ENCODE peak calls at places on chromosomes 13 and 19, in six cellular contexts. Y is K562, T is H1, F is HepG2, J is SK-N-SH, Q is HCT116. E is an unnamed sample.

GRCh38 chr19:10271543-10272086 is 695 bp downstream of the ICAM1 start:
- DNase-seq in Y (no peak), T (no peak), F (no peak), J (peak; percentile 34), Q (no peak), E (no peak)

GRCh38 chr13:58144616-58145015 is 513.1 kb downstream of the PCDH17 start:
- DNase-seq in Y (no peak), T (no peak), F (no peak), J (no peak), Q (no peak), E (no peak)

GRCh38 chr13:101152184-101152583 is 264.1 kb downstream of the NALCN start:
- DNase-seq in Y (no peak), T (no peak), F (no peak), J (no peak), Q (no peak), E (no peak)

GRCh38 chr19:13002389-13002898 is 7.2 kb downstream of the NFIX start:
- DNase-seq in Y (no peak), T (no peak), F (no peak), J (peak; percentile 41), Q (no peak), E (no peak)

GRCh38 chr13:23806874-23807522 is 82.2 kb downstream of the MIPEP start:
- DNase-seq in Y (no peak), T (no peak), F (no peak), J (no peak), Q (no peak), E (no peak)

GRCh38 chr19:55702131-55702627 is 27.2 kb downstream of the EPN1 start:
- DNase-seq in Y (peak; percentile 86), T (no peak), F (no peak), J (peak; percentile 6), Q (no peak), E (no peak)

GRCh38 chr13:98892077-98892476 is 85.8 kb downstream of the DOCK9 start:
- DNase-seq in Y (no peak), T (no peak), F (no peak), J (no peak), Q (no peak), E (no peak)

GRCh38 chr13:48976677-48977625 is 1.2 kb downstream of the FNDC3A start:
- DNase-seq in Y (peak; percentile 19), T (no peak), F (peak; percentile 73), J (no peak), Q (no peak), E (peak; percentile 28)

GRCh38 chr13:105774739-105775460 is 760.6 kb downstream of the EFNB2 start:
- DNase-seq in Y (no peak), T (no peak), F (peak; percentile 43), J (no peak), Q (peak; percentile 80), E (no peak)

GRCh38 chr13:53015971-53016370 is 12.6 kb upstream of the OLFM4 start:
- DNase-seq in Y (no peak), T (no peak), F (no peak), J (no peak), Q (no peak), E (no peak)

GRCh38 chr19:5143471-5144411 is 174.8 kb downstream of the KDM4B start:
- DNase-seq in Y (no peak), T (no peak), F (no peak), J (no peak), Q (no peak), E (no peak)

GRCh38 chr19:13983213-13983889 is 22.8 kb downstream of the RFX1 start:
- DNase-seq in Y (no peak), T (no peak), F (no peak), J (no peak), Q (no peak), E (no peak)

GRCh38 chr19:3632739-3633558 is 6.4 kb upstream of the CACTIN start:
- DNase-seq in Y (no peak), T (no peak), F (no peak), J (no peak), Q (no peak), E (no peak)

GRCh38 chr19:49216076-49216475 is 58.5 kb downstream of the TRPM4 start:
- DNase-seq in Y (no peak), T (no peak), F (no peak), J (no peak), Q (no peak), E (no peak)

GRCh38 chr13:94333131-94333820 is 146.2 kb downstream of the DCT start:
- DNase-seq in Y (no peak), T (no peak), F (no peak), J (no peak), Q (no peak), E (no peak)

GRCh38 chr13:40439928-40440327 is 226.5 kb downstream of the FOXO1 start:
- DNase-seq in Y (no peak), T (no peak), F (no peak), J (no peak), Q (no peak), E (no peak)

GRCh38 chr19:5035817-5036732 is 67.2 kb downstream of the KDM4B start:
- DNase-seq in Y (no peak), T (no peak), F (no peak), J (no peak), Q (no peak), E (no peak)

GRCh38 chr19:13024958-13025653 is 29.8 kb downstream of the NFIX start:
- DNase-seq in Y (no peak), T (peak; percentile 72), F (no peak), J (no peak), Q (no peak), E (no peak)

GRCh38 chr13:59374720-59375119 is 789.0 kb downstream of the DIAPH3 start:
- DNase-seq in Y (no peak), T (no peak), F (no peak), J (no peak), Q (no peak), E (no peak)

GRCh38 chr13:109723046-109723445 is 63.3 kb downstream of the IRS2 start:
- DNase-seq in Y (no peak), T (no peak), F (no peak), J (no peak), Q (no peak), E (no peak)

GRCh38 chr13:71460179-71460578 is 406.8 kb downstream of the DACH1 start:
- DNase-seq in Y (no peak), T (no peak), F (no peak), J (no peak), Q (no peak), E (no peak)

GRCh38 chr13:24269803-24270202 is 39.6 kb upstream of the C1QTNF9 start:
- DNase-seq in Y (no peak), T (no peak), F (no peak), J (no peak), Q (no peak), E (no peak)

GRCh38 chr13:95176611-95177259 is 124.5 kb downstream of the ABCC4 start:
- DNase-seq in Y (no peak), T (no peak), F (no peak), J (no peak), Q (no peak), E (no peak)

GRCh38 chr13:110340812-110341444 is 33.8 kb downstream of the COL4A2 start:
- DNase-seq in Y (no peak), T (no peak), F (no peak), J (no peak), Q (no peak), E (no peak)

GRCh38 chr13:30429235-30429634 is 6.9 kb downstream of the UBE2L5 start:
- DNase-seq in Y (no peak), T (no peak), F (no peak), J (no peak), Q (no peak), E (no peak)

DNA sequence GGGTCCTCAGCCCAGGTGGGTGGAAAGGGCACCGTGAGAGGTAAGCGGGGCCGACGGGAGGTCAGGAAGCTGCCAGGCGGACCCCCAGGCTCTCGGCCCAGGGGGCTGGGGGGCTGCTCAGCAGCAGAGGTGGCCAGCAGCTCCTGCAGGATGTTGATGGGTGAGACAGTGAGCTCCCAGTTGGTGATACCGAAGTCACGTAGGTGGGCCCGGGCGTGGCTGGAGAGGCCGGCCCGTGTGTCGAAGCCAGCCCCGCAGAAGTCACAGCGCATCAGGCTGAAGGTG is 13.0 kb downstream of the WIZ start:
- DNase-seq in Y (no peak), T (no peak), F (no peak), J (no peak), Q (no peak), E (no peak)
- TF ChIP-seq JUND in Y (no peak), T (no peak), F (no peak), J (no peak), Q (no peak), E (no peak)

GRCh38 chr19:2429917-2430570 is 2.7 kb upstream of the TIMM13 start:
- DNase-seq in Y (no peak), T (no peak), F (no peak), J (no peak), Q (no peak), E (no peak)

GRCh38 chr19:2427323-2428026 is at the start of gene TIMM13:
- DNase-seq in Y (peak; percentile 98), T (peak; percentile 99), F (peak; percentile 94), J (peak; percentile 97), Q (peak; percentile 88), E (peak; percentile 92)

GRCh38 chr19:2428027-2428690 is 773 bp upstream of the TIMM13 start:
- DNase-seq in Y (peak; percentile 54), T (peak; percentile 71), F (no peak), J (peak; percentile 48), Q (no peak), E (no peak)

GRCh38 chr19:2426661-2427322 is 594 bp downstream of the TIMM13 start:
- DNase-seq in Y (peak; percentile 82), T (peak; percentile 79), F (peak; percentile 64), J (peak; percentile 94), Q (peak; percentile 16), E (peak; percentile 37)

GRCh38 chr19:2428756-2429711 is 1.6 kb upstream of the TIMM13 start:
- DNase-seq in Y (no peak), T (no peak), F (no peak), J (no peak), Q (no peak), E (no peak)
- TF ChIP-seq JUND in Y (no peak), T (no peak), F (no peak), J (no peak), Q (no peak), E (no peak)

GRCh38 chr19:41883821-41884733 is 1.1 kb downstream of the ARHGEF1 start:
- DNase-seq in Y (peak; percentile 98), T (peak; percentile 95), F (peak; percentile 93), J (peak; percentile 98), Q (peak; percentile 94), E (peak; percentile 91)

GRCh38 chr19:41880329-41880708 is 2.7 kb upstream of the ARHGEF1 start:
- DNase-seq in Y (no peak), T (no peak), F (no peak), J (no peak), Q (no peak), E (no peak)

GRCh38 chr19:41882568-41883462 is at the start of gene ARHGEF1:
- DNase-seq in Y (peak; percentile 62), T (peak; percentile 66), F (no peak), J (peak; percentile 89), Q (no peak), E (no peak)

GRCh38 chr19:41886761-41887710 is 4.1 kb downstream of the ARHGEF1 start:
- DNase-seq in Y (no peak), T (no peak), F (no peak), J (no peak), Q (no peak), E (no peak)

GRCh38 chr19:41883463-41883820 is 458 bp downstream of the ARHGEF1 start:
- DNase-seq in Y (no peak), T (no peak), F (no peak), J (no peak), Q (no peak), E (no peak)
- TF ChIP-seq JUND in Y (no peak), T (no peak), F (no peak), J (no peak), Q (no peak), E (no peak)

GRCh38 chr19:38949580-38950367 is 19.0 kb downstream of the MRPS12 start:
- DNase-seq in Y (no peak), T (peak; percentile 99), F (no peak), J (peak; percentile 99), Q (no peak), E (no peak)
- TF ChIP-seq JUND in Y (no peak), T (no peak), F (no peak), J (no peak), Q (no peak), E (no peak)